ENCODE peak calls at places on chromosomes 11 and 22, in seven cellular contexts. J, Q, V, H, N, G and U are unnamed samples.

GRCh38 chr11:30960387-30960992 is 374.3 kb upstream of the MPPED2 start:
- ATAC-seq in J (no peak), Q (no peak), V (no peak), H (no peak), N (peak), G (no peak), U (no peak)

GRCh38 chr11:100585728-100586127 is 101.4 kb upstream of the ARHGAP42 start:
- ATAC-seq in J (no peak), Q (no peak), V (no peak), H (no peak), N (peak), G (no peak), U (peak)

GRCh38 chr11:111957663-111958415 is 20.7 kb downstream of the DIXDC1 start:
- ATAC-seq in J (no peak), Q (no peak), V (no peak), H (no peak), N (peak), G (no peak), U (no peak)

GRCh38 chr22:46546466-46547178 is 9.2 kb upstream of the CELSR1 start:
- ATAC-seq in J (no peak), Q (peak), V (no peak), H (no peak), N (peak), G (no peak), U (peak)

GRCh38 chr11:72769680-72770079 is 17.5 kb upstream of the ARAP1 start:
- ATAC-seq in J (no peak), Q (no peak), V (no peak), H (no peak), N (no peak), G (no peak), U (no peak)

GRCh38 chr11:126158054-126158791 is 53.2 kb downstream of the RPUSD4 start:
- ATAC-seq in J (no peak), Q (no peak), V (no peak), H (no peak), N (no peak), G (no peak), U (no peak)

GRCh38 chr11:65479184-65480145 is 19.4 kb upstream of the MALAT1 start:
- ATAC-seq in J (no peak), Q (peak), V (no peak), H (no peak), N (peak), G (no peak), U (peak)

GRCh38 chr11:46916251-46916650 is 2.1 kb downstream of the LRP4 start:
- ATAC-seq in J (no peak), Q (no peak), V (no peak), H (no peak), N (no peak), G (no peak), U (no peak)

GRCh38 chr11:38182126-38182907 is 1584.3 kb upstream of the RAG2 start:
- ATAC-seq in J (no peak), Q (no peak), V (no peak), H (no peak), N (no peak), G (no peak), U (no peak)

GRCh38 chr11:115580927-115581680 is 76.9 kb upstream of the CADM1 start:
- ATAC-seq in J (no peak), Q (no peak), V (no peak), H (no peak), N (no peak), G (no peak), U (no peak)

GRCh38 chr11:121563003-121563402 is 110.2 kb upstream of the SORL1-AS1 start:
- ATAC-seq in J (peak), Q (no peak), V (no peak), H (no peak), N (no peak), G (no peak), U (no peak)

GRCh38 chr11:106413222-106413621 is 335.8 kb downstream of the AASDHPPT start:
- ATAC-seq in J (no peak), Q (no peak), V (no peak), H (no peak), N (no peak), G (no peak), U (no peak)

GRCh38 chr11:63999349-64000025 is 13.2 kb downstream of the OTUB1 start:
- ATAC-seq in J (peak), Q (no peak), V (peak), H (peak), N (no peak), G (peak), U (peak)

GRCh38 chr11:74570266-74571061 is 21.9 kb upstream of the POLD3 start:
- ATAC-seq in J (no peak), Q (no peak), V (no peak), H (no peak), N (peak), G (no peak), U (no peak)

GRCh38 chr11:120326845-120327281 is 1.8 kb downstream of the TLCD5 start:
- ATAC-seq in J (peak), Q (no peak), V (peak), H (no peak), N (no peak), G (no peak), U (no peak)

GRCh38 chr11:77699425-77699824 is 61.8 kb upstream of the CLNS1A start:
- ATAC-seq in J (no peak), Q (no peak), V (no peak), H (no peak), N (no peak), G (no peak), U (no peak)

GRCh38 chr11:70100283-70100610 is 22.1 kb downstream of the ANO1 start:
- ATAC-seq in J (no peak), Q (no peak), V (no peak), H (no peak), N (no peak), G (no peak), U (no peak)

GRCh38 chr22:41240377-41241132 is at the start of gene CHADL:
- ATAC-seq in J (no peak), Q (no peak), V (no peak), H (no peak), N (no peak), G (no peak), U (no peak)

GRCh38 chr11:119481667-119482400 is 58.9 kb upstream of the THY1 start:
- ATAC-seq in J (no peak), Q (peak), V (no peak), H (no peak), N (peak), G (no peak), U (peak)

GRCh38 chr11:116986521-116987105 is 111.6 kb downstream of the SIK3 start:
- ATAC-seq in J (peak), Q (peak), V (peak), H (peak), N (peak), G (peak), U (peak)

GRCh38 chr11:95248666-95249467 is 17.9 kb upstream of the SESN3 start:
- ATAC-seq in J (no peak), Q (no peak), V (no peak), H (no peak), N (peak), G (no peak), U (no peak)

GRCh38 chr11:44269369-44270351 is 40.3 kb downstream of the ALX4 start:
- ATAC-seq in J (no peak), Q (no peak), V (no peak), H (no peak), N (no peak), G (no peak), U (no peak)

GRCh38 chr11:14668733-14669301 is 25.2 kb downstream of the PDE3B start:
- ATAC-seq in J (peak), Q (no peak), V (no peak), H (no peak), N (peak), G (peak), U (no peak)

GRCh38 chr22:39463931-39464390 is 7.1 kb downstream of the MGAT3 start:
- ATAC-seq in J (no peak), Q (peak), V (no peak), H (no peak), N (peak), G (no peak), U (no peak)